ENCODE peak calls at places on chromosomes 2 and 18, in ten cellular contexts. T is activated CD8-positive, alpha-beta T cell treated with anti-CD3 and anti-CD28 coated beads for 36 hours; Z is B cell; P is stimulated activated CD8-positive, alpha-beta memory T cell treated with anti-CD3 and anti-CD28 coated beads, Interleukin-12 subunit alpha, Interleukin-12 subunit beta, amount 100 ng/mL, for 4 hours; W is HS-27A; I is retina; Y is effector CD4-positive, alpha-beta T cell; M is fibroblast of lung; F is HuH-7.5; J is adrenal gland. L is an unnamed sample.

GRCh38 chr2:218267259-218267658 is 2.7 kb downstream of the AAMP start:
- DNase-seq in M (no peak), P (no peak), Z (no peak), I (no peak), F (no peak), W (no peak), Y (no peak), T (no peak), J (no peak), L (no peak)

GRCh38 chr2:241843321-241844065 is 15.2 kb downstream of the PDCD1 start:
- DNase-seq in Z (peak; percentile 34), Y (no peak), W (no peak), F (peak; percentile 12), I (no peak), P (no peak), J (peak; percentile 18), M (no peak), T (no peak), L (no peak)

GRCh38 chr18:50006470-50007046 is 188.4 kb downstream of the MYO5B start:
- DNase-seq in I (no peak), Z (no peak), P (no peak), Y (no peak), M (no peak), W (no peak), T (no peak), F (no peak), J (no peak), L (no peak)

GRCh38 chr18:68454511-68455228 is 260.2 kb downstream of the TMX3 start:
- DNase-seq in I (no peak), Z (no peak), Y (no peak), J (no peak), F (no peak), P (no peak), T (no peak), M (peak; percentile 87), W (no peak), L (peak; percentile 84)

GRCh38 chr2:36831185-36831584 is 134.7 kb downstream of the VIT start:
- DNase-seq in I (no peak), Y (no peak), W (no peak), Z (no peak), P (no peak), T (no peak), J (no peak), M (no peak), F (no peak), L (no peak)

GRCh38 chr18:47577520-47577919 is 326.1 kb upstream of the SKOR2 start:
- DNase-seq in F (no peak), W (no peak), Y (no peak), P (no peak), T (no peak), Z (no peak), I (no peak), M (no peak), J (no peak), L (no peak)

GRCh38 chr2:27889774-27890145 is 427 bp downstream of the RBKS start:
- DNase-seq in Z (no peak), I (no peak), F (peak; percentile 12), M (peak; percentile 40), W (no peak), T (no peak), J (peak; percentile 51), P (no peak), Y (no peak), L (peak; percentile 32)

GRCh38 chr2:47313141-47313691 is 89.7 kb upstream of the MSH2 start:
- DNase-seq in Y (no peak), M (no peak), Z (no peak), P (no peak), I (no peak), W (no peak), F (peak; percentile 45), J (no peak), T (no peak), L (peak; percentile 43)

GRCh38 chr2:230762317-230762896 is 49.8 kb downstream of the CAB39 start:
- DNase-seq in I (no peak), F (peak; percentile 42), M (no peak), Y (no peak), P (no peak), T (peak; percentile 53), Z (no peak), W (no peak), J (no peak), L (peak; percentile 43)

GRCh38 chr2:227132986-227133385 is 31.0 kb downstream of the COL4A4 start:
- DNase-seq in P (no peak), W (no peak), Y (no peak), Z (no peak), T (no peak), J (no peak), I (no peak), F (no peak), M (no peak), L (no peak)

GRCh38 chr18:11668441-11669169 is 20.5 kb upstream of the GNAL start:
- DNase-seq in Z (no peak), I (no peak), J (no peak), P (no peak), M (no peak), Y (no peak), T (no peak), F (no peak), W (no peak), L (no peak)

GRCh38 chr2:240303896-240304745 is 131.3 kb upstream of the GPC1 start:
- DNase-seq in M (no peak), T (no peak), P (no peak), W (no peak), Z (no peak), F (no peak), I (peak; percentile 1), Y (no peak), J (no peak), L (no peak)